ENCODE peak calls at places on chromosome 3, in five cellular contexts. One of them, this sample, is unnamed. For H3K4me1, the result is how much of the 10 kb centered on the place peaks cover.

GRCh38 chr3:15997274-15997943 is 177.1 kb upstream of the GALNT15 start:
- DNase-seq in GM23338: no peak
- DNase-seq in A549: no peak
- DNase-seq in HCT116: no peak
- DNase-seq in HepG2: no peak
- DNase-seq in this sample: no peak

GRCh38 chr3:114861666-114862065 is 285.4 kb downstream of the ZBTB20 start:
- DNase-seq in GM23338: no peak
- DNase-seq in A549: no peak
- DNase-seq in HCT116: no peak
- DNase-seq in HepG2: no peak
- DNase-seq in this sample: no peak

GRCh38 chr3:180828723-180829408 is 83.6 kb upstream of the FXR1 start:
- DNase-seq in GM23338: no peak
- DNase-seq in A549: no peak
- DNase-seq in HCT116: no peak
- DNase-seq in HepG2: no peak
- DNase-seq in this sample: no peak

GRCh38 chr3:123244128-123244527 is 42.4 kb downstream of the SEC22A start:
- DNase-seq in GM23338: no peak
- DNase-seq in A549: no peak
- DNase-seq in HCT116: no peak
- DNase-seq in HepG2: no peak
- DNase-seq in this sample: no peak

GRCh38 chr3:187987919-187988318 is 166.0 kb upstream of the LPP start:
- DNase-seq in GM23338: no peak
- DNase-seq in A549: no peak
- DNase-seq in HCT116: no peak
- DNase-seq in HepG2: no peak
- DNase-seq in this sample: no peak

GRCh38 chr3:131995936-131996335 is 38.9 kb downstream of the CPNE4 start:
- DNase-seq in GM23338: no peak
- DNase-seq in A549: no peak
- DNase-seq in HCT116: no peak
- DNase-seq in HepG2: no peak
- DNase-seq in this sample: no peak

GRCh38 chr3:184880616-184881015 is 68.7 kb downstream of the VPS8 start:
- DNase-seq in GM23338: no peak
- DNase-seq in A549: no peak
- DNase-seq in HCT116: no peak
- DNase-seq in HepG2: no peak
- DNase-seq in this sample: no peak

GRCh38 chr3:156135921-156136655 is 15.7 kb downstream of the KCNAB1 start:
- DNase-seq in GM23338: peak
- DNase-seq in A549: no peak
- DNase-seq in HCT116: no peak
- DNase-seq in HepG2: no peak
- DNase-seq in this sample: no peak

GRCh38 chr3:52108302-52109232 is 45.7 kb downstream of the POC1A start:
- DNase-seq in GM23338: peak
- DNase-seq in A549: no peak
- DNase-seq in HCT116: no peak
- DNase-seq in HepG2: no peak
- DNase-seq in this sample: no peak

GRCh38 chr3:19147905-19148767 is at the start of gene KCNH8:
- DNase-seq in GM23338: peak
- DNase-seq in A549: peak
- DNase-seq in HCT116: no peak
- DNase-seq in HepG2: no peak
- DNase-seq in this sample: no peak

GRCh38 chr3:39250116-39250747 is 29.6 kb downstream of the CX3CR1 start:
- DNase-seq in GM23338: no peak
- DNase-seq in A549: no peak
- DNase-seq in HCT116: no peak
- DNase-seq in HepG2: no peak
- DNase-seq in this sample: no peak

GRCh38 chr3:114478806-114479205 is 185.0 kb downstream of the TIGIT start:
- DNase-seq in GM23338: no peak
- DNase-seq in A549: no peak
- DNase-seq in HCT116: no peak
- DNase-seq in HepG2: no peak
- DNase-seq in this sample: no peak

GRCh38 chr3:136343873-136344281 is 93.7 kb downstream of the PCCB start:
- DNase-seq in GM23338: no peak
- DNase-seq in A549: peak
- DNase-seq in HCT116: no peak
- DNase-seq in HepG2: peak
- DNase-seq in this sample: peak

GRCh38 chr3:116390318-116390717 is 55.0 kb downstream of the LSAMP start:
- DNase-seq in GM23338: peak
- DNase-seq in A549: no peak
- DNase-seq in HCT116: no peak
- DNase-seq in HepG2: no peak
- DNase-seq in this sample: no peak

GRCh38 chr3:71753716-71754609 is at the start of gene GPR27:
- DNase-seq in GM23338: peak
- DNase-seq in A549: peak
- DNase-seq in HCT116: no peak
- DNase-seq in HepG2: no peak
- DNase-seq in this sample: no peak

GRCh38 chr3:120473389-120473788 is 22.6 kb upstream of the FSTL1 start:
- DNase-seq in GM23338: no peak
- DNase-seq in A549: no peak
- DNase-seq in HCT116: no peak
- DNase-seq in HepG2: no peak
- DNase-seq in this sample: no peak

GRCh38 chr3:50675179-50676030 is 678 bp downstream of the DOCK3 start:
- DNase-seq in GM23338: peak
- DNase-seq in A549: no peak
- DNase-seq in HCT116: no peak
- DNase-seq in HepG2: no peak
- DNase-seq in this sample: no peak

GRCh38 chr3:129605593-129606521 is 619 bp downstream of the PLXND1 start:
- DNase-seq in GM23338: no peak
- DNase-seq in A549: peak
- DNase-seq in HCT116: no peak
- DNase-seq in HepG2: no peak
- DNase-seq in this sample: no peak

GRCh38 chr3:26437678-26438077 is 184.9 kb upstream of the LRRC3B start:
- DNase-seq in GM23338: no peak
- DNase-seq in A549: no peak
- DNase-seq in HCT116: no peak
- DNase-seq in HepG2: no peak
- DNase-seq in this sample: no peak

GRCh38 chr3:182730675-182731042 is 62.6 kb upstream of the ATP11B start:
- DNase-seq in GM23338: no peak
- DNase-seq in A549: no peak
- DNase-seq in HCT116: no peak
- DNase-seq in HepG2: peak
- DNase-seq in this sample: no peak

GRCh38 chr3:165156757-165157156 is 39.4 kb downstream of the SLITRK3 start:
- DNase-seq in GM23338: no peak
- DNase-seq in A549: no peak
- DNase-seq in HCT116: no peak
- DNase-seq in HepG2: no peak
- DNase-seq in this sample: no peak

GRCh38 chr3:41991399-41991798 is 29.5 kb upstream of the ULK4 start:
- DNase-seq in GM23338: no peak
- DNase-seq in A549: no peak
- DNase-seq in HCT116: no peak
- DNase-seq in HepG2: no peak
- DNase-seq in this sample: no peak

GRCh38 chr3:153595186-153595815 is 433.3 kb downstream of the RAP2B start:
- DNase-seq in GM23338: peak
- DNase-seq in A549: peak
- DNase-seq in HCT116: peak
- DNase-seq in HepG2: peak
- DNase-seq in this sample: peak

GRCh38 chr3:144754076-144754783 is 782.6 kb downstream of the DIPK2A start:
- DNase-seq in GM23338: no peak
- DNase-seq in A549: no peak
- DNase-seq in HCT116: no peak
- DNase-seq in HepG2: no peak
- DNase-seq in this sample: no peak

GRCh38 chr3:107894998-107895397 is 195.8 kb downstream of the CD47 start:
- DNase-seq in GM23338: no peak
- DNase-seq in A549: no peak
- DNase-seq in HCT116: no peak
- DNase-seq in HepG2: no peak
- DNase-seq in this sample: no peak

GRCh38 chr3:7038394-7038793 is 177.5 kb downstream of the GRM7 start:
- DNase-seq in GM23338: no peak
- DNase-seq in A549: no peak
- DNase-seq in HCT116: no peak
- DNase-seq in HepG2: no peak
- DNase-seq in this sample: no peak

GRCh38 chr3:193783166-193783896 is 190.3 kb downstream of the OPA1 start:
- DNase-seq in GM23338: no peak
- DNase-seq in A549: no peak
- DNase-seq in HCT116: no peak
- DNase-seq in HepG2: no peak
- DNase-seq in this sample: no peak

GRCh38 chr3:196645917-196646735 is 6.6 kb downstream of the NRROS start:
- DNase-seq in GM23338: no peak
- DNase-seq in A549: no peak
- DNase-seq in HCT116: no peak
- DNase-seq in HepG2: no peak
- DNase-seq in this sample: no peak
- H3K4me1 ChIP-seq in GM23338: under half
- H3K4me1 ChIP-seq in A549: under half
- H3K4me1 ChIP-seq in HCT116: under half
- H3K4me1 ChIP-seq in HepG2: under half
- H3K4me1 ChIP-seq in this sample: under half

GRCh38 chr3:36380171-36381031 is at the start of gene STAC:
- DNase-seq in GM23338: peak
- DNase-seq in A549: peak
- DNase-seq in HCT116: no peak
- DNase-seq in HepG2: no peak
- DNase-seq in this sample: no peak
- TF ChIP-seq REST in GM23338: no peak
- TF ChIP-seq REST in A549: no peak
- TF ChIP-seq REST in HCT116: no peak
- TF ChIP-seq REST in HepG2: no peak
- TF ChIP-seq REST in this sample: no peak

GRCh38 chr3:12756635-12757034 is 2.4 kb downstream of the TMEM40 start:
- DNase-seq in GM23338: no peak
- DNase-seq in A549: no peak
- DNase-seq in HCT116: no peak
- DNase-seq in HepG2: no peak
- DNase-seq in this sample: no peak
- H3K4me1 ChIP-seq in GM23338: under half
- H3K4me1 ChIP-seq in A549: under half
- H3K4me1 ChIP-seq in HCT116: half or more
- H3K4me1 ChIP-seq in HepG2: under half
- H3K4me1 ChIP-seq in this sample: under half

GRCh38 chr3:135056733-135057310 is 261.8 kb downstream of the EPHB1 start:
- DNase-seq in GM23338: no peak
- DNase-seq in A549: no peak
- DNase-seq in HCT116: no peak
- DNase-seq in HepG2: no peak
- DNase-seq in this sample: no peak

GRCh38 chr3:135059580-135059979 is 264.5 kb downstream of the EPHB1 start:
- DNase-seq in GM23338: no peak
- DNase-seq in A549: no peak
- DNase-seq in HCT116: no peak
- DNase-seq in HepG2: no peak
- DNase-seq in this sample: no peak

GRCh38 chr3:135056084-135056730 is 261.1 kb downstream of the EPHB1 start:
- DNase-seq in GM23338: no peak
- DNase-seq in A549: no peak
- DNase-seq in HCT116: no peak
- DNase-seq in HepG2: no peak
- DNase-seq in this sample: no peak

GRCh38 chr3:135055449-135055848 is 260.4 kb downstream of the EPHB1 start:
- DNase-seq in GM23338: no peak
- DNase-seq in A549: no peak
- DNase-seq in HCT116: no peak
- DNase-seq in HepG2: no peak
- DNase-seq in this sample: no peak

GRCh38 chr3:135057996-135058395 is 262.9 kb downstream of the EPHB1 start:
- DNase-seq in GM23338: no peak
- DNase-seq in A549: no peak
- DNase-seq in HCT116: no peak
- DNase-seq in HepG2: no peak
- DNase-seq in this sample: no peak
- TF ChIP-seq REST in GM23338: no peak
- TF ChIP-seq REST in A549: no peak
- TF ChIP-seq REST in HCT116: no peak
- TF ChIP-seq REST in HepG2: no peak
- TF ChIP-seq REST in this sample: no peak

GRCh38 chr3:161946443-161946960 is 449.9 kb downstream of the OTOL1 start:
- DNase-seq in GM23338: no peak
- DNase-seq in A549: no peak
- DNase-seq in HCT116: no peak
- DNase-seq in HepG2: no peak
- DNase-seq in this sample: no peak
- H3K4me1 ChIP-seq in GM23338: under half
- H3K4me1 ChIP-seq in A549: under half
- H3K4me1 ChIP-seq in HCT116: under half
- H3K4me1 ChIP-seq in HepG2: under half
- H3K4me1 ChIP-seq in this sample: under half

GRCh38 chr3:168859574-168859973 is 763.9 kb upstream of the GOLIM4 start:
- DNase-seq in GM23338: no peak
- DNase-seq in A549: no peak
- DNase-seq in HCT116: no peak
- DNase-seq in HepG2: no peak
- DNase-seq in this sample: no peak

GRCh38 chr3:168862466-168862865 is 766.7 kb upstream of the GOLIM4 start:
- DNase-seq in GM23338: no peak
- DNase-seq in A549: no peak
- DNase-seq in HCT116: no peak
- DNase-seq in HepG2: no peak
- DNase-seq in this sample: no peak

GRCh38 chr3:168859143-168859542 is 763.4 kb upstream of the GOLIM4 start:
- DNase-seq in GM23338: no peak
- DNase-seq in A549: no peak
- DNase-seq in HCT116: no peak
- DNase-seq in HepG2: peak
- DNase-seq in this sample: no peak

GRCh38 chr3:168860028-168860427 is 764.3 kb upstream of the GOLIM4 start:
- DNase-seq in GM23338: no peak
- DNase-seq in A549: no peak
- DNase-seq in HCT116: no peak
- DNase-seq in HepG2: peak
- DNase-seq in this sample: no peak

DNA sequence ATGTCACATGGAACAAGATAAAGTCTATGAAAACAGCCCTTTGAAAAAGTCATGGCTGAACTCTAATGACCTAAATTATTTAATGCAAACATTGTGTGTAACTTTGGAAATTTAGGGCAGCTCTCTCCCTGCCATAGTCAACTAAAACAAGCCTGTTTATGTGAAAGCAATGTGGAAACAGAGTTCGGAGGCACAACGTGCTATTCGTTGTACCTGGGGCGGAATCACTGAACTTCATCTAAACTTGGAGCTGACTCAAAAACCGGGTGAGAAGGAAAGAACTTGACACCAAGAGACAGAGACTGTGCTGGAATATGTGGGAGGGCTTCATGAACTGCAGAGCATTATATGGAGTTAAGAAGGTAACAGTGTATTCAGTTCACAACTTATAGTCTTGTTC is 764.9 kb upstream of the GOLIM4 start:
- DNase-seq in GM23338: no peak
- DNase-seq in A549: no peak
- DNase-seq in HCT116: no peak
- DNase-seq in HepG2: no peak
- DNase-seq in this sample: no peak
- TF ChIP-seq REST in GM23338: no peak
- TF ChIP-seq REST in A549: no peak
- TF ChIP-seq REST in HCT116: no peak
- TF ChIP-seq REST in HepG2: no peak
- TF ChIP-seq REST in this sample: no peak